ENCODE peak calls at places on chromosomes 7 and 10, in nine cellular contexts. One of them, this sample, is unnamed.

GRCh38 chr7:42053834-42054233 is 183.2 kb downstream of the GLI3 start:
- DNase-seq in cardiac fibroblast: no peak
- DNase-seq in thoracic aorta: no peak
- DNase-seq in SK-N-SH: no peak
- DNase-seq in neural crest cell: no peak
- DNase-seq in GM13976: no peak
- DNase-seq in left ventricle myocardium inferior: no peak
- DNase-seq in endothelial cell: no peak
- DNase-seq in ovary: no peak
- DNase-seq in this sample: no peak

GRCh38 chr7:43694399-43694748 is 34.9 kb downstream of the COA1 start:
- DNase-seq in neural crest cell: no peak
- DNase-seq in left ventricle myocardium inferior: no peak
- DNase-seq in GM13976: no peak
- DNase-seq in thoracic aorta: no peak
- DNase-seq in endothelial cell: no peak
- DNase-seq in ovary: no peak
- DNase-seq in cardiac fibroblast: peak
- DNase-seq in SK-N-SH: no peak
- DNase-seq in this sample: no peak

GRCh38 chr7:95608344-95609173 is 12.2 kb upstream of the PDK4 start:
- DNase-seq in endothelial cell: peak
- DNase-seq in cardiac fibroblast: peak
- DNase-seq in GM13976: peak
- DNase-seq in left ventricle myocardium inferior: peak
- DNase-seq in neural crest cell: peak
- DNase-seq in thoracic aorta: peak
- DNase-seq in SK-N-SH: peak
- DNase-seq in ovary: peak
- DNase-seq in this sample: peak

GRCh38 chr7:101066141-101066857 is 19.0 kb upstream of the TRIM56 start:
- DNase-seq in left ventricle myocardium inferior: peak
- DNase-seq in thoracic aorta: no peak
- DNase-seq in neural crest cell: no peak
- DNase-seq in cardiac fibroblast: peak
- DNase-seq in SK-N-SH: no peak
- DNase-seq in ovary: peak
- DNase-seq in GM13976: no peak
- DNase-seq in endothelial cell: no peak
- DNase-seq in this sample: no peak

GRCh38 chr7:55569797-55570196 is 2.5 kb downstream of the VOPP1 start:
- DNase-seq in SK-N-SH: no peak
- DNase-seq in ovary: no peak
- DNase-seq in thoracic aorta: no peak
- DNase-seq in GM13976: no peak
- DNase-seq in cardiac fibroblast: no peak
- DNase-seq in endothelial cell: no peak
- DNase-seq in neural crest cell: no peak
- DNase-seq in left ventricle myocardium inferior: no peak
- DNase-seq in this sample: no peak

GRCh38 chr10:27192284-27192683 is 37.1 kb downstream of the MASTL start:
- DNase-seq in SK-N-SH: peak
- DNase-seq in ovary: no peak
- DNase-seq in GM13976: no peak
- DNase-seq in neural crest cell: no peak
- DNase-seq in cardiac fibroblast: peak
- DNase-seq in endothelial cell: no peak
- DNase-seq in thoracic aorta: peak
- DNase-seq in left ventricle myocardium inferior: no peak
- DNase-seq in this sample: no peak

GRCh38 chr10:78744521-78745090 is 324.2 kb upstream of the ZMIZ1 start:
- DNase-seq in cardiac fibroblast: no peak
- DNase-seq in GM13976: no peak
- DNase-seq in endothelial cell: no peak
- DNase-seq in SK-N-SH: no peak
- DNase-seq in neural crest cell: no peak
- DNase-seq in ovary: no peak
- DNase-seq in left ventricle myocardium inferior: peak
- DNase-seq in thoracic aorta: no peak
- DNase-seq in this sample: no peak

GRCh38 chr7:4189151-4189570 is 492.9 kb upstream of the FOXK1 start:
- DNase-seq in left ventricle myocardium inferior: peak
- DNase-seq in ovary: peak
- DNase-seq in SK-N-SH: peak
- DNase-seq in GM13976: no peak
- DNase-seq in neural crest cell: no peak
- DNase-seq in endothelial cell: no peak
- DNase-seq in cardiac fibroblast: peak
- DNase-seq in thoracic aorta: peak
- DNase-seq in this sample: no peak

GRCh38 chr7:97001656-97002554 is 3.4 kb upstream of the DLX6 start:
- DNase-seq in ovary: no peak
- DNase-seq in cardiac fibroblast: no peak
- DNase-seq in left ventricle myocardium inferior: no peak
- DNase-seq in SK-N-SH: peak
- DNase-seq in thoracic aorta: no peak
- DNase-seq in endothelial cell: no peak
- DNase-seq in neural crest cell: no peak
- DNase-seq in GM13976: no peak
- DNase-seq in this sample: no peak

GRCh38 chr10:46560381-46560780 is 3.9 kb upstream of the GPRIN2 start:
- DNase-seq in neural crest cell: peak
- DNase-seq in thoracic aorta: no peak
- DNase-seq in GM13976: no peak
- DNase-seq in endothelial cell: peak
- DNase-seq in SK-N-SH: no peak
- DNase-seq in ovary: peak
- DNase-seq in cardiac fibroblast: no peak
- DNase-seq in left ventricle myocardium inferior: no peak
- DNase-seq in this sample: no peak

GRCh38 chr10:55704950-55705349 is 656.1 kb downstream of the ZWINT start:
- DNase-seq in GM13976: no peak
- DNase-seq in thoracic aorta: no peak
- DNase-seq in left ventricle myocardium inferior: no peak
- DNase-seq in endothelial cell: no peak
- DNase-seq in ovary: no peak
- DNase-seq in neural crest cell: no peak
- DNase-seq in SK-N-SH: no peak
- DNase-seq in cardiac fibroblast: no peak
- DNase-seq in this sample: no peak

GRCh38 chr10:124152139-124152780 is 58.9 kb upstream of the CHST15 start:
- DNase-seq in GM13976: no peak
- DNase-seq in cardiac fibroblast: peak
- DNase-seq in left ventricle myocardium inferior: peak
- DNase-seq in endothelial cell: no peak
- DNase-seq in neural crest cell: no peak
- DNase-seq in SK-N-SH: no peak
- DNase-seq in ovary: peak
- DNase-seq in thoracic aorta: peak
- DNase-seq in this sample: no peak

GRCh38 chr7:2629740-2630681 is 1.8 kb upstream of the TTYH3 start:
- DNase-seq in endothelial cell: no peak
- DNase-seq in GM13976: no peak
- DNase-seq in left ventricle myocardium inferior: no peak
- DNase-seq in thoracic aorta: no peak
- DNase-seq in neural crest cell: no peak
- DNase-seq in cardiac fibroblast: peak
- DNase-seq in ovary: no peak
- DNase-seq in SK-N-SH: no peak
- DNase-seq in this sample: no peak

GRCh38 chr7:98229991-98230745 is 18.9 kb downstream of the BHLHA15 start:
- DNase-seq in endothelial cell: no peak
- DNase-seq in thoracic aorta: no peak
- DNase-seq in ovary: no peak
- DNase-seq in neural crest cell: no peak
- DNase-seq in SK-N-SH: peak
- DNase-seq in GM13976: no peak
- DNase-seq in left ventricle myocardium inferior: no peak
- DNase-seq in cardiac fibroblast: no peak
- DNase-seq in this sample: no peak

GRCh38 chr10:131242007-131242406 is 69.5 kb downstream of the TCERG1L start:
- DNase-seq in endothelial cell: no peak
- DNase-seq in ovary: peak
- DNase-seq in cardiac fibroblast: no peak
- DNase-seq in neural crest cell: peak
- DNase-seq in thoracic aorta: no peak
- DNase-seq in SK-N-SH: peak
- DNase-seq in GM13976: no peak
- DNase-seq in left ventricle myocardium inferior: no peak
- DNase-seq in this sample: peak

DNA sequence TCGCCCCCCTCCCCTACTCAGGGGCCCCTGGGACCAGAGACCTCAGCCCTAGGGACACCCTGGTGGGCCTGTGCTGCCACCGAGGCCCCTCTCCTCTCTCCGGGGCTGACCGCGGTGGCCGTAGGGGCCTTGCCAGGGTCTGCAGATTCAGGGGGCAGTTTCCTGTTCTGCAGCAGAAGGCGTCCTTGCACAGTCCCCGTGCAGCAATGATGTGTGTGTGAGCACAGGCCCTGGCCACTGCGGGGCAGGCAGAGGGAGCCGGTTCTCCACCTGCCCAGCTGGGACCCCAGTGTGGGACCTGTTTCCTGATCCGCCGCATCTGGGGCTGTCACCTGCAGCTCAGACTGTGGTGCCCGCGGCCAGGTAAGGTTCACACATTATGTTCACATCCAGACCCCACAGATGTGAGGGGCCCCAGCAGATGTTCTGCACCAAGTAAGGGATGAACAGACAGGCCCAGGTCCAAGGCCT is 60.7 kb upstream of the DNAJB6 start:
- DNase-seq in cardiac fibroblast: no peak
- DNase-seq in neural crest cell: no peak
- DNase-seq in left ventricle myocardium inferior: no peak
- DNase-seq in GM13976: peak
- DNase-seq in endothelial cell: no peak
- DNase-seq in SK-N-SH: peak
- DNase-seq in ovary: no peak
- DNase-seq in thoracic aorta: no peak
- DNase-seq in this sample: no peak
- TF ChIP-seq CTCF in cardiac fibroblast: no peak
- TF ChIP-seq CTCF in neural crest cell: no peak
- TF ChIP-seq CTCF in left ventricle myocardium inferior: no peak
- TF ChIP-seq CTCF in GM13976: no peak
- TF ChIP-seq CTCF in endothelial cell: no peak
- TF ChIP-seq CTCF in SK-N-SH: no peak
- TF ChIP-seq CTCF in ovary: no peak
- TF ChIP-seq CTCF in thoracic aorta: no peak
- TF ChIP-seq CTCF in this sample: no peak

DNA sequence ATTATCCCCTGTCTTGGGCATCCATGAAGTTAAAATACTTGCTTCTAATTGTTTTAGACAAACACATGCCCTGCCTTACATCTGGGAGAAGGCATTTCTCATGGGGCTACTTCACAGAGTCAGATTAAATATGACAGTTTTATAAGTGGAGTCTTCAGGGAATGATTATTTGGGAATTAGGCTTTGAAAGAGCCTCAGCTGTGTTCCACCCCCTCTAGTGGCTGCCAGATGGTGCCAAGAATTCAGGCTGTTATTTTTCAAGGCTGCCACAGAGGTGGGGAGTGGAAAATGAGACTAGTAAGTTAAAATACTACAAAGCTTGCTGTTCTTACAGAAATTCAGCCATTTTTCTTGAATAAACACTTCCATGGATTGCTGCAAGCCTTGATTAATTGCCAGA is 45.8 kb upstream of the DNAH11 start:
- DNase-seq in left ventricle myocardium inferior: no peak
- DNase-seq in SK-N-SH: no peak
- DNase-seq in neural crest cell: no peak
- DNase-seq in cardiac fibroblast: peak
- DNase-seq in GM13976: no peak
- DNase-seq in endothelial cell: peak
- DNase-seq in thoracic aorta: no peak
- DNase-seq in ovary: no peak
- DNase-seq in this sample: no peak
- TF ChIP-seq CTCF in left ventricle myocardium inferior: no peak
- TF ChIP-seq CTCF in SK-N-SH: no peak
- TF ChIP-seq CTCF in neural crest cell: peak
- TF ChIP-seq CTCF in cardiac fibroblast: no peak
- TF ChIP-seq CTCF in GM13976: no peak
- TF ChIP-seq CTCF in endothelial cell: peak
- TF ChIP-seq CTCF in thoracic aorta: no peak
- TF ChIP-seq CTCF in ovary: no peak
- TF ChIP-seq CTCF in this sample: no peak

DNA sequence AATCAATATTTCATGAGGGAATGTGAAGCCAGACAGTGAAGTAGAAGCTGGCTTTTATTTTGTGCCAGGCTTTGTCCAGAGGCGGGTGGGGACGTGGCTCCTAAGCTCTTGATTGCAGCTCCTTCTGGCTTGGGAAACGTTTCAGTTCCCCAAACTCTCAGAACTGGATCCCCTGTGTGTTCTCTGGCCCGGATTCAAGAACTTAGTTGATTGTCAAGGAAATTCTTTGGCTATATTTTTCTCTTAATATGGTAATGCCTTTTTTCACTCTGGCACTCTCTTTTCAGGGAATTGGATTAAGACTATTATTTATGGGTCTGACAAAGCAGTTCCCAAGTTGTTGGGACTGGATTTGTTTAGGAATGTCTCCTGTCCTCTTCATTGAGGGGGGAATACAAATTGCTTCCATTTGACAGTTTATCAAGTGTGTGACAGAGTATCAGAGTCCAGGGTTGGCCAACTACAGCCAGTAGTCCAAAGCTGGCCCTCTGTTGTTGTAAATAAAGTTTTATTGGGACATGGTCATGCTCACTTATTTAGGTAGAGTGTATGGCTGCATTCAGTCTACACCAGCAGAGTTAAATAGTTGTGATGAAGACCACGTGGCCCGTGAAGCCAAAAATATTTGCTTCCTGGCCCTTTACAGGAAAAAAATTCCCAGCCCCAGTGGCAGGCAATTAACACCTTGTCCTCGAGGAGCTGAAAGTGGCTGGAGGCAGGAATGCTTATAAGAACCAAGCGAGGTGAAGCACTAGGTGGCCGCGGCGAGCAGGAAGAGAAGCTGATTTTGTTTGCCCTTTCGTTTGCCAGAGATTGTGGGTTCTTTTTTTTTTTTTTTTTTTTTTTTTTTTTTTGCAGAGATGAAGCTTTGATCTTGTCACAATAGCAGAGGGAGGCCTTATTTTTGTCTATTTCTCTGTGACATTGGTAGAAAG is 34.3 kb downstream of the HTRA1 start:
- DNase-seq in neural crest cell: no peak
- DNase-seq in GM13976: no peak
- DNase-seq in left ventricle myocardium inferior: no peak
- DNase-seq in cardiac fibroblast: peak
- DNase-seq in thoracic aorta: no peak
- DNase-seq in SK-N-SH: no peak
- DNase-seq in ovary: no peak
- DNase-seq in endothelial cell: no peak
- DNase-seq in this sample: no peak
- TF ChIP-seq CTCF in neural crest cell: no peak
- TF ChIP-seq CTCF in GM13976: no peak
- TF ChIP-seq CTCF in left ventricle myocardium inferior: no peak
- TF ChIP-seq CTCF in cardiac fibroblast: no peak
- TF ChIP-seq CTCF in thoracic aorta: no peak
- TF ChIP-seq CTCF in SK-N-SH: no peak
- TF ChIP-seq CTCF in ovary: no peak
- TF ChIP-seq CTCF in endothelial cell: no peak
- TF ChIP-seq CTCF in this sample: no peak

DNA sequence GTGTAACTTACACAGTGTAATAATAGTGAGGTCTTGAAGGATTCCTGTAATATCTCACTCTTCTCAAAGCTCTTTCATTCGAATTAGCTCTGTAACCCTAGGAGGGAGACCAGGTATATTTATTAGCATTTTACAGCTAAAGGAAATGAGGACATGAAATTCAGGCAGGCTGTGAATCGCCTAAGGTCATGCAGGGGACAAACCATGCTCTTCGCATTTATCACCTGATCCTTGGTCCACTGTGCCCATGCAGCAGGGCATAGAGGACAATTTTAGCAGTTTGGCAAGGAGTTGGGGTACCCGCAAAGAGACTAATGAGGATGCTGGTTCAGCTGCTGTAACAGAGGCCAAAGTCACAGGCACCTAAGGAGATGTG is 14.8 kb upstream of the LAMB1 start:
- DNase-seq in SK-N-SH: no peak
- DNase-seq in cardiac fibroblast: no peak
- DNase-seq in endothelial cell: no peak
- DNase-seq in neural crest cell: no peak
- DNase-seq in ovary: no peak
- DNase-seq in left ventricle myocardium inferior: no peak
- DNase-seq in thoracic aorta: no peak
- DNase-seq in GM13976: no peak
- DNase-seq in this sample: no peak
- TF ChIP-seq CTCF in SK-N-SH: no peak
- TF ChIP-seq CTCF in cardiac fibroblast: no peak
- TF ChIP-seq CTCF in endothelial cell: no peak
- TF ChIP-seq CTCF in neural crest cell: no peak
- TF ChIP-seq CTCF in ovary: no peak
- TF ChIP-seq CTCF in left ventricle myocardium inferior: no peak
- TF ChIP-seq CTCF in thoracic aorta: no peak
- TF ChIP-seq CTCF in GM13976: no peak
- TF ChIP-seq CTCF in this sample: no peak

This sample was measured in progenitor cell of endocrine pancreas.